ENCODE peak calls at places on chromosome 16, in ten cellular contexts. One of them, this sample, is unnamed.
A peak's percentile ranks its signal among the peaks of the same experiment; 100 is the strongest.

GRCh38 chr16:55954906-55955305 is 79.7 kb upstream of the CES5A start:
- DNase-seq in skeletal muscle cell: no peak
- DNase-seq in EL: no peak
- DNase-seq in HFFc6: no peak
- DNase-seq in MM.1S: no peak
- DNase-seq in hippocampal formation: no peak
- DNase-seq in astrocyte: no peak
- DNase-seq in caudate nucleus: no peak
- DNase-seq in NCI-H1105 treated with DMSO at 0.1 percent for 48 hours: no peak
- DNase-seq in stimulated activated CD4-positive, alpha-beta T cell treated with anti-CD3 and anti-CD28 coated beads, TNF-alpha, amount 100 ng/mL, for 1 hour: no peak
- DNase-seq in this sample: no peak

GRCh38 chr16:83802135-83802534 is 5.6 kb upstream of the HSBP1 start:
- DNase-seq in skeletal muscle cell: no peak
- DNase-seq in EL: peak; percentile 81
- DNase-seq in HFFc6: peak; percentile 85
- DNase-seq in MM.1S: no peak
- DNase-seq in hippocampal formation: no peak
- DNase-seq in astrocyte: peak; percentile 54
- DNase-seq in caudate nucleus: no peak
- DNase-seq in NCI-H1105 treated with DMSO at 0.1 percent for 48 hours: no peak
- DNase-seq in stimulated activated CD4-positive, alpha-beta T cell treated with anti-CD3 and anti-CD28 coated beads, TNF-alpha, amount 100 ng/mL, for 1 hour: no peak
- DNase-seq in this sample: no peak

GRCh38 chr16:9437115-9437514 is 345.7 kb downstream of the HAPSTR1 start:
- DNase-seq in skeletal muscle cell: no peak
- DNase-seq in EL: no peak
- DNase-seq in HFFc6: no peak
- DNase-seq in MM.1S: peak; percentile 67
- DNase-seq in hippocampal formation: no peak
- DNase-seq in astrocyte: no peak
- DNase-seq in caudate nucleus: no peak
- DNase-seq in NCI-H1105 treated with DMSO at 0.1 percent for 48 hours: peak; percentile 0
- DNase-seq in stimulated activated CD4-positive, alpha-beta T cell treated with anti-CD3 and anti-CD28 coated beads, TNF-alpha, amount 100 ng/mL, for 1 hour: no peak
- DNase-seq in this sample: no peak

GRCh38 chr16:80751167-80751566 is 53.2 kb downstream of the CDYL2 start:
- DNase-seq in skeletal muscle cell: peak; percentile 70
- DNase-seq in EL: peak; percentile 2
- DNase-seq in HFFc6: peak; percentile 43
- DNase-seq in MM.1S: no peak
- DNase-seq in hippocampal formation: no peak
- DNase-seq in astrocyte: peak; percentile 68
- DNase-seq in caudate nucleus: no peak
- DNase-seq in NCI-H1105 treated with DMSO at 0.1 percent for 48 hours: no peak
- DNase-seq in stimulated activated CD4-positive, alpha-beta T cell treated with anti-CD3 and anti-CD28 coated beads, TNF-alpha, amount 100 ng/mL, for 1 hour: no peak
- DNase-seq in this sample: no peak

GRCh38 chr16:64196444-64196843 is 925.4 kb downstream of the CDH11 start:
- DNase-seq in skeletal muscle cell: peak; percentile 64
- DNase-seq in EL: peak; percentile 62
- DNase-seq in HFFc6: peak; percentile 58
- DNase-seq in MM.1S: no peak
- DNase-seq in hippocampal formation: no peak
- DNase-seq in astrocyte: peak; percentile 76
- DNase-seq in caudate nucleus: no peak
- DNase-seq in NCI-H1105 treated with DMSO at 0.1 percent for 48 hours: no peak
- DNase-seq in stimulated activated CD4-positive, alpha-beta T cell treated with anti-CD3 and anti-CD28 coated beads, TNF-alpha, amount 100 ng/mL, for 1 hour: no peak
- DNase-seq in this sample: no peak

GRCh38 chr16:57643166-57643813 is 14.9 kb downstream of the ADGRG1 start:
- DNase-seq in skeletal muscle cell: no peak
- DNase-seq in EL: peak; percentile 81
- DNase-seq in HFFc6: peak; percentile 51
- DNase-seq in MM.1S: no peak
- DNase-seq in hippocampal formation: no peak
- DNase-seq in astrocyte: peak; percentile 71
- DNase-seq in caudate nucleus: no peak
- DNase-seq in NCI-H1105 treated with DMSO at 0.1 percent for 48 hours: no peak
- DNase-seq in stimulated activated CD4-positive, alpha-beta T cell treated with anti-CD3 and anti-CD28 coated beads, TNF-alpha, amount 100 ng/mL, for 1 hour: no peak
- DNase-seq in this sample: no peak

GRCh38 chr16:1941924-1942809 is 832 bp downstream of the MSRB1 start:
- DNase-seq in skeletal muscle cell: no peak
- DNase-seq in EL: no peak
- DNase-seq in HFFc6: no peak
- DNase-seq in MM.1S: no peak
- DNase-seq in hippocampal formation: no peak
- DNase-seq in astrocyte: no peak
- DNase-seq in caudate nucleus: no peak
- DNase-seq in NCI-H1105 treated with DMSO at 0.1 percent for 48 hours: no peak
- DNase-seq in stimulated activated CD4-positive, alpha-beta T cell treated with anti-CD3 and anti-CD28 coated beads, TNF-alpha, amount 100 ng/mL, for 1 hour: no peak
- DNase-seq in this sample: no peak

GRCh38 chr16:31184888-31185287 is 4.9 kb downstream of the FUS start:
- DNase-seq in skeletal muscle cell: no peak
- DNase-seq in EL: no peak
- DNase-seq in HFFc6: no peak
- DNase-seq in MM.1S: no peak
- DNase-seq in hippocampal formation: no peak
- DNase-seq in astrocyte: no peak
- DNase-seq in caudate nucleus: no peak
- DNase-seq in NCI-H1105 treated with DMSO at 0.1 percent for 48 hours: no peak
- DNase-seq in stimulated activated CD4-positive, alpha-beta T cell treated with anti-CD3 and anti-CD28 coated beads, TNF-alpha, amount 100 ng/mL, for 1 hour: no peak
- DNase-seq in this sample: no peak

GRCh38 chr16:64659863-64660262 is 462.0 kb downstream of the CDH11 start:
- DNase-seq in skeletal muscle cell: no peak
- DNase-seq in EL: no peak
- DNase-seq in HFFc6: no peak
- DNase-seq in MM.1S: no peak
- DNase-seq in hippocampal formation: no peak
- DNase-seq in astrocyte: no peak
- DNase-seq in caudate nucleus: no peak
- DNase-seq in NCI-H1105 treated with DMSO at 0.1 percent for 48 hours: no peak
- DNase-seq in stimulated activated CD4-positive, alpha-beta T cell treated with anti-CD3 and anti-CD28 coated beads, TNF-alpha, amount 100 ng/mL, for 1 hour: no peak
- DNase-seq in this sample: no peak

GRCh38 chr16:89009343-89010209 is 32.6 kb upstream of the CBFA2T3 start:
- DNase-seq in skeletal muscle cell: no peak
- DNase-seq in EL: no peak
- DNase-seq in HFFc6: no peak
- DNase-seq in MM.1S: peak; percentile 36
- DNase-seq in hippocampal formation: no peak
- DNase-seq in astrocyte: no peak
- DNase-seq in caudate nucleus: no peak
- DNase-seq in NCI-H1105 treated with DMSO at 0.1 percent for 48 hours: no peak
- DNase-seq in stimulated activated CD4-positive, alpha-beta T cell treated with anti-CD3 and anti-CD28 coated beads, TNF-alpha, amount 100 ng/mL, for 1 hour: no peak
- DNase-seq in this sample: peak; percentile 81

GRCh38 chr16:21075252-21075651 is 75.4 kb downstream of the DNAH3 start:
- DNase-seq in skeletal muscle cell: no peak
- DNase-seq in EL: no peak
- DNase-seq in HFFc6: no peak
- DNase-seq in MM.1S: no peak
- DNase-seq in hippocampal formation: no peak
- DNase-seq in astrocyte: no peak
- DNase-seq in caudate nucleus: no peak
- DNase-seq in NCI-H1105 treated with DMSO at 0.1 percent for 48 hours: no peak
- DNase-seq in stimulated activated CD4-positive, alpha-beta T cell treated with anti-CD3 and anti-CD28 coated beads, TNF-alpha, amount 100 ng/mL, for 1 hour: no peak
- DNase-seq in this sample: no peak

GRCh38 chr16:23595246-23595950 is 718 bp downstream of the NDUFAB1 start:
- DNase-seq in skeletal muscle cell: no peak
- DNase-seq in EL: no peak
- DNase-seq in HFFc6: no peak
- DNase-seq in MM.1S: no peak
- DNase-seq in hippocampal formation: no peak
- DNase-seq in astrocyte: no peak
- DNase-seq in caudate nucleus: no peak
- DNase-seq in NCI-H1105 treated with DMSO at 0.1 percent for 48 hours: no peak
- DNase-seq in stimulated activated CD4-positive, alpha-beta T cell treated with anti-CD3 and anti-CD28 coated beads, TNF-alpha, amount 100 ng/mL, for 1 hour: no peak
- DNase-seq in this sample: no peak

GRCh38 chr16:68548947-68549346 is 9.9 kb downstream of the ZFP90 start:
- DNase-seq in skeletal muscle cell: no peak
- DNase-seq in EL: no peak
- DNase-seq in HFFc6: no peak
- DNase-seq in MM.1S: no peak
- DNase-seq in hippocampal formation: no peak
- DNase-seq in astrocyte: no peak
- DNase-seq in caudate nucleus: no peak
- DNase-seq in NCI-H1105 treated with DMSO at 0.1 percent for 48 hours: no peak
- DNase-seq in stimulated activated CD4-positive, alpha-beta T cell treated with anti-CD3 and anti-CD28 coated beads, TNF-alpha, amount 100 ng/mL, for 1 hour: no peak
- DNase-seq in this sample: no peak

GRCh38 chr16:31125844-31126243 is 8.4 kb downstream of the KAT8 start:
- DNase-seq in skeletal muscle cell: no peak
- DNase-seq in EL: no peak
- DNase-seq in HFFc6: no peak
- DNase-seq in MM.1S: no peak
- DNase-seq in hippocampal formation: no peak
- DNase-seq in astrocyte: no peak
- DNase-seq in caudate nucleus: no peak
- DNase-seq in NCI-H1105 treated with DMSO at 0.1 percent for 48 hours: no peak
- DNase-seq in stimulated activated CD4-positive, alpha-beta T cell treated with anti-CD3 and anti-CD28 coated beads, TNF-alpha, amount 100 ng/mL, for 1 hour: no peak
- DNase-seq in this sample: no peak

GRCh38 chr16:86426243-86426642 is 84.1 kb upstream of the FOXF1 start:
- DNase-seq in skeletal muscle cell: no peak
- DNase-seq in EL: no peak
- DNase-seq in HFFc6: no peak
- DNase-seq in MM.1S: no peak
- DNase-seq in hippocampal formation: no peak
- DNase-seq in astrocyte: no peak
- DNase-seq in caudate nucleus: no peak
- DNase-seq in NCI-H1105 treated with DMSO at 0.1 percent for 48 hours: no peak
- DNase-seq in stimulated activated CD4-positive, alpha-beta T cell treated with anti-CD3 and anti-CD28 coated beads, TNF-alpha, amount 100 ng/mL, for 1 hour: no peak
- DNase-seq in this sample: no peak

GRCh38 chr16:48810436-48810802 is 200.4 kb upstream of the N4BP1 start:
- DNase-seq in skeletal muscle cell: no peak
- DNase-seq in EL: no peak
- DNase-seq in HFFc6: no peak
- DNase-seq in MM.1S: no peak
- DNase-seq in hippocampal formation: no peak
- DNase-seq in astrocyte: no peak
- DNase-seq in caudate nucleus: no peak
- DNase-seq in NCI-H1105 treated with DMSO at 0.1 percent for 48 hours: no peak
- DNase-seq in stimulated activated CD4-positive, alpha-beta T cell treated with anti-CD3 and anti-CD28 coated beads, TNF-alpha, amount 100 ng/mL, for 1 hour: no peak
- DNase-seq in this sample: peak; percentile 35

GRCh38 chr16:31168848-31169247 is 11.1 kb upstream of the FUS start:
- DNase-seq in skeletal muscle cell: no peak
- DNase-seq in EL: no peak
- DNase-seq in HFFc6: no peak
- DNase-seq in MM.1S: no peak
- DNase-seq in hippocampal formation: no peak
- DNase-seq in astrocyte: no peak
- DNase-seq in caudate nucleus: no peak
- DNase-seq in NCI-H1105 treated with DMSO at 0.1 percent for 48 hours: no peak
- DNase-seq in stimulated activated CD4-positive, alpha-beta T cell treated with anti-CD3 and anti-CD28 coated beads, TNF-alpha, amount 100 ng/mL, for 1 hour: no peak
- DNase-seq in this sample: no peak

GRCh38 chr16:49127103-49127502 is 154.5 kb downstream of the CBLN1 start:
- DNase-seq in skeletal muscle cell: no peak
- DNase-seq in EL: no peak
- DNase-seq in HFFc6: no peak
- DNase-seq in MM.1S: peak; percentile 36
- DNase-seq in hippocampal formation: no peak
- DNase-seq in astrocyte: no peak
- DNase-seq in caudate nucleus: no peak
- DNase-seq in NCI-H1105 treated with DMSO at 0.1 percent for 48 hours: no peak
- DNase-seq in stimulated activated CD4-positive, alpha-beta T cell treated with anti-CD3 and anti-CD28 coated beads, TNF-alpha, amount 100 ng/mL, for 1 hour: no peak
- DNase-seq in this sample: peak; percentile 55

This sample was measured in iPS-NIHi11.